ENCODE peak calls at places on chromosomes 16 and 17, in four cellular contexts. Q is PC-9, R is mammary epithelial cell, Z is OCI-LY7. C is an unnamed sample.

GRCh38 chr17:44095647-44096496 is 25.3 kb downstream of the G6PC3 start:
- DNase-seq in Q (peak), R (peak), Z (no peak), C (peak)

GRCh38 chr16:88991813-88992350 is 14.9 kb upstream of the CBFA2T3 start:
- DNase-seq in Q (no peak), R (no peak), Z (peak), C (no peak)

GRCh38 chr17:10380631-10381408 is 8.0 kb upstream of the MYH13 start:
- DNase-seq in Q (no peak), R (no peak), Z (no peak), C (no peak)

GRCh38 chr17:8436169-8436932 is 667 bp downstream of the NDEL1 start:
- DNase-seq in Q (peak), R (peak), Z (peak), C (peak)

GRCh38 chr17:153851-154250 is 16.5 kb downstream of the SCGB1C2 start:
- DNase-seq in Q (no peak), R (no peak), Z (no peak), C (no peak)

GRCh38 chr16:89841275-89841674 is 13.0 kb downstream of the SPIRE2 start:
- DNase-seq in Q (no peak), R (no peak), Z (peak), C (no peak)

GRCh38 chr16:1559446-1559975 is 26.0 kb downstream of the TMEM204 start:
- DNase-seq in Q (no peak), R (no peak), Z (no peak), C (no peak)

GRCh38 chr16:76970087-76970744 is 220.8 kb upstream of the MON1B start:
- DNase-seq in Q (peak), R (peak), Z (no peak), C (no peak)

DNA sequence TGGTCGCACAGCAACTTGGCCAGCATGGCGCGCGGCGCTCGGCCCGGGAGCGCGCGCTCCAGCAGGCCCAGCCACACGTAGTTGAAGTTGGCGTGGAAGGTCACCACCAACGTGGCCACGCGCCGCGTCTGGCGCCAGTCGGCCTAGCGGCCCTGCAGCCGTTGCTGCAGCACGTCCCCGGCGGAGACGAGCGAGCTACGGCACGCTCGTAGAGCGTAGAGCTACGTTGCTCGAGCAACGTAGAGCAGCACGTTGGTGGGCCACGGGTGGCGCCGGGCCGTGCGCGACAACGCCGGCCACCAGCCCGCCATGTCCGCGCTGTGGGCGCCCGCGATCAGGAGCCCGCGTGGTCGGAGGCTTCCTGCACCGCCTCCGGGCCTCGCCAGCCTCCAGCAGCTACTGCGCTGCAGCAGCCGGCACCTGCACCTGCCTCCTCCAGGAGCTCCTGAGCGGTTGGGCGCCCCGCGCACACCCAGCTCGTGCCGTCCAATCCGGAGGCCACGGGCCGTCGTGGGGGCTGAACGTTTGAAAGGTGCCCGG is 13.4 kb upstream of the SULT1A1 start:
- DNase-seq in Q (peak), R (peak), Z (peak), C (peak)
- H3K27ac ChIP-seq in Q (peak), R (no peak), Z (peak), C (no peak)

DNA sequence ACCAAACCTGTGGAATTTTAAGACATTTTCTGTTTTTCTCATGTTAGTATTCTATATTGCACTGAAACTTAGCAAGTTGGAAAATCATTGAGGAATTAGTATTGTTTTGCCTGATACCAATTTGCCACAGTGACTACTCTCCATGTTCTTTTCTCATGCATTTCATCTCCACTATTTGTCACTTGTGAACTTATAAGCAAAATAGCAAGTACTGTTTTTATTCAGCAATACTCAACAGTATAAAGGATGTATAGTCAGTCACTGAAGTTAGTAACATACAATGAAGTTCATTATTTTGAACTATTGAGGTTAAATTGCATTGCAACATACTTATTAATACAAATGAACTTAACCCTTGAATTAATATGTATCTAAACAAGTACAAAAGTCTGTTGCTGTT is 5.8 kb upstream of the VPS35L start:
- DNase-seq in Q (no peak), R (no peak), Z (no peak), C (no peak)
- H2AFZ ChIP-seq in Q (no peak), R (no peak), Z (no peak), C (no peak)

GRCh38 chr17:20010099-20010863 is 1.1 kb downstream of the SPECC1 start:
- DNase-seq in Q (peak), R (peak), Z (no peak), C (peak)
- TF ChIP-seq CTCF in Q (peak), R (peak), Z (peak), C (peak)

GRCh38 chr16:68533937-68534336 is 5.2 kb upstream of the ZFP90 start:
- DNase-seq in Q (no peak), R (no peak), Z (no peak), C (no peak)

GRCh38 chr16:68538880-68539701 is at the start of gene ZFP90:
- DNase-seq in Q (peak), R (peak), Z (peak), C (peak)

GRCh38 chr16:68539704-68540370 is 746 bp downstream of the ZFP90 start:
- DNase-seq in Q (no peak), R (peak), Z (peak), C (peak)
- H3K27ac ChIP-seq in Q (no peak), R (peak), Z (no peak), C (no peak)

GRCh38 chr17:57578608-57578990 is 166.5 kb downstream of the CCDC182 start:
- DNase-seq in Q (no peak), R (no peak), Z (no peak), C (no peak)
- H2AFZ ChIP-seq in Q (no peak), R (no peak), Z (no peak), C (no peak)